ENCODE peak calls at places on chromosome 1, in four cellular contexts. Y is psoas muscle; D is CD8-positive, alpha-beta T cell; B is stomach. T is an unnamed sample.

GRCh38 chr1:202860744-202861419 is 28.1 kb downstream of the RABIF start:
- DNase-seq in Y (peak; percentile 57), D (no peak), B (peak; percentile 77), T (no peak)

GRCh38 chr1:186155594-186155993 is 219.5 kb downstream of the TPR start:
- DNase-seq in Y (no peak), D (no peak), B (no peak), T (no peak)

GRCh38 chr1:185314416-185314815 is 2.6 kb downstream of the IVNS1ABP start:
- DNase-seq in Y (no peak), D (no peak), B (no peak), T (no peak)

GRCh38 chr1:43573066-43573799 is 42.5 kb downstream of the PTPRF start:
- DNase-seq in Y (no peak), D (no peak), B (no peak), T (no peak)

GRCh38 chr1:1562556-1563195 is 12.0 kb downstream of the SSU72 start:
- DNase-seq in Y (no peak), D (no peak), B (no peak), T (no peak)

GRCh38 chr1:97137862-97138514 is 416.4 kb downstream of the PTBP2 start:
- DNase-seq in Y (no peak), D (no peak), B (no peak), T (no peak)

GRCh38 chr1:103267893-103268292 is 159.6 kb upstream of the COL11A1 start:
- DNase-seq in Y (no peak), D (no peak), B (no peak), T (no peak)

GRCh38 chr1:229696385-229696784 is 70.3 kb downstream of the URB2 start:
- DNase-seq in Y (no peak), D (no peak), B (no peak), T (no peak)

DNA sequence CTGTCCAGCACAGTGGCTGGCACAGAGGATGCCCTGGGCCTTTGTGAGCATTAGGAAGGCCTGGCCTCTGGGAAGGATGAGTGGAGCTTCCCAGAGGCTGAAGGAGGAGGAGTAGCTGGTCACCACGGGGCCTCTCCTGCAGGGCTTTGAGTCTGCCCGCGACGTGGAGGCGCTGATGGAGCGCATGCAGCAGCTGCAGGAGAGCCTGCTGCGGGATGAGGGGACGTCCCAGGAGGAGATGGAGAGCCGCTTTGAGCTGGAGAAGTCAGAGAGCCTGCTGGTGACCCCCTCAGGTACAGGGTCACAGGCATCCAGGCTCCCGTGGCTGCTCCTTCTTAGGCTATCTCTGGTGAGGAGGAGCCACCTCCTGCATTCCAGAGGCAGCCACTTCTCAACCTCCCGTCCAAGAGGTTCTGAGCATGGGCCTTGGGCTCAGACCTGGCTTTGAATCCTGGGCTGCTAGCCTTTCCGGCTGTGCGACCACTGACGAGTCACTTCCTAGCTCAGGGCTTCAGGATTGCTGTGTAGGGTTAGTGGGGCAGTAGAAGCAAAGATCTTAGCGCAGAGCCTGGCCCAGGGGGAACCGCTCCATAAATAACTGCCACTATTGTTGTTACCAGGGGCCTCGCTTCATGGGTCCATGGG is 14.0 kb downstream of the SESN2 start:
- DNase-seq in Y (no peak), D (no peak), B (no peak), T (no peak)
- H3K27ac ChIP-seq in Y (no peak overlapping the region), D (no peak overlapping the region), B (no peak overlapping the region), T (no peak overlapping the region)

GRCh38 chr1:225876900-225877510 is 5.2 kb downstream of the TMEM63A start:
- DNase-seq in Y (no peak), D (no peak), B (no peak), T (no peak)

GRCh38 chr1:225875044-225875822 is 6.9 kb downstream of the TMEM63A start:
- DNase-seq in Y (no peak), D (no peak), B (peak; percentile 85), T (no peak)

GRCh38 chr1:225878282-225878681 is 3.9 kb downstream of the TMEM63A start:
- DNase-seq in Y (no peak), D (no peak), B (no peak), T (no peak)

GRCh38 chr1:225879521-225880209 is 2.5 kb downstream of the TMEM63A start:
- DNase-seq in Y (no peak), D (no peak), B (no peak), T (no peak)

DNA sequence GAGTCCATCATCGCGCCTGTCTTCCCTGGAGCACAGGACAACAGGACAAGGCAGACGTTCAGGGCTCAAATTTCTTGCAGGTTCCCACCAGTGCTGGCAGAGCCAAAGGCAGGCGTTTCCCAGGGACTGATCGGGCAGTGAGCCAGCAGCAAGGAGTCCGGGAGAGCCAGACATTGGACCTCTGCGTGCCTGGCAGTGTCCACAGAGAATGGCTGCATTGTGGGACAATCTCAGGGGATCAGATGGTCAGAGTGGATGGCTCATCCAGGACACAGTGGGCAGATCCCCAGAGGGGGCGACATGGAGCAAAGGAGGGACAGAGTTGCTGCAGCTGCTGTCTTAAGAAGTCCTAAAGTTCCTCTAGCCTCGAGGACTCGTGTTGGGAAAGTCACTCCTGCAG is 4.6 kb downstream of the TMEM63A start:
- DNase-seq in Y (peak; percentile 87), D (no peak), B (peak; percentile 76), T (no peak)
- H3K27ac ChIP-seq in Y (peak overlapping the region; percentile 69), D (no peak overlapping the region), B (peak overlapping the region; percentile 43), T (no peak overlapping the region)

GRCh38 chr1:147895123-147895522 is 7.5 kb upstream of the GJA8 start:
- DNase-seq in Y (no peak), D (no peak), B (no peak), T (no peak)
- H3K27ac ChIP-seq in Y (no peak overlapping the region), D (no peak overlapping the region), B (no peak overlapping the region), T (no peak overlapping the region)

GRCh38 chr1:153957744-153958110 is 685 bp downstream of the CRTC2 start:
- DNase-seq in Y (no peak), D (peak; percentile 16), B (no peak), T (no peak)
- H3K27ac ChIP-seq in Y (peak overlapping the region; percentile 93), D (peak overlapping the region; percentile 82), B (peak overlapping the region; percentile 83), T (peak overlapping the region; percentile 66)

DNA sequence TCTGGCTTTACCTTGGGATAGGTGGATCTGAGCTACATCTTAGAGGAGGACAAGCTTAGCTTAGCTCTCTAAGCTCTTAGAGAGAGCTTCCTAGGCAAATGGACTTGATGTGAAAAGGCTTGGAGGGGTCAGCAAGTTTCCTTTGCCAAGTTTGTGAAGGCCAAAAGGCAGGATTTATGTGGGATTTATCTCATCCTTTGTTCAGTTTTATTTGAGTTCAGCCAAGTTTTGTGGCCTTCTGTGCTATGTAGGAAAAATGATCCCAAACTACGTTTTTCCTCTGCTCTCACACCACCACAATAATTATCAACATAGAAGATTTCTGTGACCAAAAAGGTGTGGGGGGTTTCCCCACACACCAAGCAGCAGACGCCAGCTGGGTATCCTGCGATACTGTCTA is 26.0 kb upstream of the RNF11 start:
- DNase-seq in Y (no peak), D (no peak), B (no peak), T (no peak)
- H3K27ac ChIP-seq in Y (no peak overlapping the region), D (no peak overlapping the region), B (no peak overlapping the region), T (no peak overlapping the region)